ENCODE peak calls at places on chromosomes 3 and 15, in six cellular contexts. E is Karpas-422, R is amniotic epithelial cell, T is GM20000, I is A673, V is amygdala. K is an unnamed sample.

GRCh38 chr15:69804786-69805185 is 292.9 kb downstream of the TLE3 start:
- DNase-seq in E (no peak), R (no peak), T (no peak), I (no peak), V (no peak), K (no peak)

GRCh38 chr3:8554725-8555621 is 53.4 kb downstream of the LMCD1 start:
- DNase-seq in E (no peak), R (peak), T (no peak), I (peak), V (no peak), K (no peak)

GRCh38 chr3:188631291-188632010 is 477.5 kb downstream of the LPP start:
- DNase-seq in E (no peak), R (peak), T (no peak), I (peak), V (no peak), K (no peak)

GRCh38 chr3:13011369-13012227 is 61.6 kb downstream of the IQSEC1 start:
- DNase-seq in E (peak), R (no peak), T (peak), I (no peak), V (peak), K (peak)

GRCh38 chr3:2823016-2823415 is 287.2 kb downstream of the IL5RA start:
- DNase-seq in E (no peak), R (no peak), T (no peak), I (peak), V (no peak), K (no peak)

GRCh38 chr3:43405888-43406636 is 119.7 kb downstream of the SNRK start:
- DNase-seq in E (no peak), R (peak), T (no peak), I (no peak), V (peak), K (no peak)

GRCh38 chr15:77502379-77503095 is 81.8 kb downstream of the HMG20A start:
- DNase-seq in E (no peak), R (no peak), T (no peak), I (no peak), V (no peak), K (no peak)

GRCh38 chr3:160804762-160805161 is 48.7 kb downstream of the PPM1L start:
- DNase-seq in E (no peak), R (no peak), T (no peak), I (peak), V (no peak), K (no peak)

GRCh38 chr3:194587438-194587931 is 45.7 kb downstream of the TMEM44 start:
- DNase-seq in E (no peak), R (peak), T (no peak), I (no peak), V (peak), K (no peak)

GRCh38 chr3:22922317-22922716 is 280.8 kb upstream of the UBE2E2 start:
- DNase-seq in E (peak), R (peak), T (peak), I (no peak), V (no peak), K (no peak)

GRCh38 chr3:111712294-111713180 is 117.4 kb upstream of the ZBED2 start:
- DNase-seq in E (peak), R (peak), T (no peak), I (no peak), V (no peak), K (no peak)

GRCh38 chr3:111143-112069 is 85.2 kb upstream of the CHL1 start:
- DNase-seq in E (no peak), R (no peak), T (peak), I (no peak), V (no peak), K (no peak)

GRCh38 chr15:38053244-38053643 is 118.8 kb downstream of the TMCO5A start:
- DNase-seq in E (no peak), R (no peak), T (no peak), I (no peak), V (no peak), K (no peak)

GRCh38 chr3:47512416-47513124 is 942 bp downstream of the ELP6 start:
- DNase-seq in E (peak), R (peak), T (no peak), I (no peak), V (peak), K (peak)

GRCh38 chr15:65796610-65797012 is 4.5 kb upstream of the DENND4A start:
- DNase-seq in E (no peak), R (peak), T (no peak), I (peak), V (no peak), K (no peak)

K was measured in colonic mucosa.